ENCODE peak calls at places on chromosomes 3 and 15, in five cellular contexts. G is iris pigment epithelial cell, K is NCI-H1436, M is cardiac muscle cell, R is ACHN. U is an unnamed sample.

GRCh38 chr3:189458536-189458935 is 172.7 kb upstream of the TP63 start:
- DNase-seq in M (peak), R (no peak), G (peak), K (no peak), U (no peak)

GRCh38 chr3:139227827-139228226 is 116.0 kb upstream of the MRPS22 start:
- DNase-seq in M (no peak), K (no peak), G (no peak), R (no peak), U (no peak)

GRCh38 chr3:97009427-97010019 is 195.1 kb downstream of the EPHA6 start:
- DNase-seq in K (no peak), R (no peak), G (no peak), M (no peak), U (no peak)

GRCh38 chr3:127002195-127003174 is 19.6 kb downstream of the PLXNA1 start:
- DNase-seq in R (no peak), K (no peak), G (peak), M (peak), U (peak)

GRCh38 chr15:88759872-88760271 is 43.4 kb upstream of the ACAN start:
- DNase-seq in G (no peak), M (no peak), R (no peak), K (no peak), U (no peak)

GRCh38 chr15:74958320-74958907 is 1.8 kb upstream of the RPP25 start:
- DNase-seq in R (no peak), G (no peak), M (peak), K (no peak), U (no peak)

GRCh38 chr3:14785207-14786155 is 33.3 kb upstream of the FGD5 start:
- DNase-seq in M (no peak), K (no peak), G (no peak), R (no peak), U (no peak)

GRCh38 chr3:127171320-127171719 is 21.6 kb upstream of the PRR23E start:
- DNase-seq in M (no peak), K (no peak), R (no peak), G (no peak), U (no peak)

GRCh38 chr3:139906441-139906840 is 28.5 kb upstream of the CLSTN2 start:
- DNase-seq in R (peak), G (peak), M (no peak), K (no peak), U (peak)

GRCh38 chr3:43522702-43523362 is 99.0 kb downstream of the ANO10 start:
- DNase-seq in K (no peak), G (peak), M (no peak), R (no peak), U (peak)

GRCh38 chr15:65833501-65834220 is 35.6 kb upstream of the RAB11A start:
- DNase-seq in R (no peak), G (peak), M (peak), K (peak), U (no peak)

GRCh38 chr3:9649791-9650521 is 651 bp downstream of the MTMR14 start:
- DNase-seq in M (no peak), G (no peak), R (no peak), K (no peak), U (no peak)

GRCh38 chr3:21013566-21013965 is 737.4 kb downstream of the ZNF385D start:
- DNase-seq in M (no peak), K (no peak), G (no peak), R (no peak), U (peak)

GRCh38 chr15:41182266-41182665 is 48.3 kb downstream of the EXD1 start:
- DNase-seq in R (no peak), G (no peak), K (no peak), M (no peak), U (no peak)

GRCh38 chr15:42319206-42319605 is 40.1 kb upstream of the CAPN3 start:
- DNase-seq in G (no peak), M (no peak), K (no peak), R (no peak), U (no peak)

GRCh38 chr3:104368760-104369159 is 997.9 kb upstream of the ALCAM start:
- DNase-seq in M (no peak), K (no peak), G (no peak), R (no peak), U (no peak)

GRCh38 chr3:159911011-159911663 is 77.5 kb upstream of the IL12A start:
- DNase-seq in R (peak), M (no peak), G (no peak), K (no peak), U (no peak)

GRCh38 chr3:151946606-151947005 is 73.2 kb downstream of the SUCNR1 start:
- DNase-seq in R (no peak), M (no peak), G (peak), K (no peak), U (no peak)

GRCh38 chr3:71724584-71725278 is 471 bp downstream of the EIF4E3 start:
- DNase-seq in M (peak), G (no peak), R (no peak), K (no peak), U (no peak)

GRCh38 chr3:159082514-159082913 is 280.7 kb downstream of the MFSD1 start:
- DNase-seq in M (no peak), K (no peak), G (peak), R (no peak), U (peak)

GRCh38 chr3:169664034-169664820 is 715 bp upstream of the MECOM start:
- DNase-seq in M (no peak), K (no peak), G (no peak), R (no peak), U (peak)

GRCh38 chr3:110272525-110272924 is 799.1 kb upstream of the NECTIN3 start:
- DNase-seq in R (no peak), K (no peak), M (peak), G (no peak), U (no peak)

GRCh38 chr3:124636101-124636862 is 94.0 kb upstream of the UMPS start:
- DNase-seq in K (no peak), G (no peak), M (no peak), R (no peak), U (no peak)